ENCODE peak calls at places on chromosomes 13 and 19, in ten cellular contexts. U is AG04450, B is small intestine, G is endodermal cell, L is ascending aorta, E is astrocyte, Q is SK-N-SH, D is aorta, C is stomach, Z is tibial nerve. O is an unnamed sample. For H3K9me3, the result is how much of the 10 kb centered on the place peaks cover.

GRCh38 chr13:20411638-20412342 is 113.9 kb downstream of the CRYL1 start:
- DNase-seq in D (no peak), C (no peak), E (no peak), Z (no peak), B (no peak), Q (no peak), L (no peak), G (no peak), U (no peak), O (no peak)

GRCh38 chr13:113815151-113816058 is 48.5 kb downstream of the GAS6 start:
- DNase-seq in C (no peak), E (no peak), Z (peak), L (no peak), G (no peak), U (no peak), B (no peak), D (no peak), Q (no peak), O (no peak)

GRCh38 chr13:114099918-114100445 is 32.4 kb downstream of the RASA3 start:
- DNase-seq in Q (peak), E (peak), C (no peak), D (no peak), Z (no peak), G (peak), L (no peak), B (peak), U (no peak), O (no peak)

GRCh38 chr13:77034883-77035282 is 7.9 kb upstream of the FBXL3 start:
- DNase-seq in E (no peak), Z (no peak), D (no peak), G (no peak), L (no peak), B (no peak), Q (no peak), U (no peak), C (no peak), O (no peak)

GRCh38 chr13:22451345-22451744 is 729.4 kb upstream of the SGCG start:
- DNase-seq in E (no peak), C (no peak), D (no peak), Q (no peak), B (no peak), U (no peak), Z (peak), L (no peak), G (no peak), O (no peak)

GRCh38 chr13:84399320-84400085 is 517.2 kb upstream of the SLITRK1 start:
- DNase-seq in B (no peak), D (no peak), U (no peak), G (no peak), L (no peak), Z (no peak), C (no peak), Q (no peak), E (peak), O (no peak)

GRCh38 chr19:10936661-10937084 is 8.1 kb downstream of the TIMM29 start:
- DNase-seq in C (peak), L (no peak), E (peak), D (no peak), G (peak), B (peak), Z (peak), Q (peak), U (peak), O (no peak)

GRCh38 chr19:1206733-1207301 is 1.2 kb downstream of the STK11 start:
- DNase-seq in Z (no peak), B (peak), E (no peak), D (no peak), C (no peak), U (no peak), Q (no peak), L (no peak), G (peak), O (no peak)

GRCh38 chr19:18868380-18869230 is 27.4 kb downstream of the CERS1 start:
- DNase-seq in G (no peak), C (no peak), U (no peak), Q (no peak), B (no peak), Z (no peak), L (no peak), D (peak), E (no peak), O (no peak)

GRCh38 chr13:79989251-79989661 is 351.7 kb downstream of the SPRY2 start:
- DNase-seq in E (peak), Z (no peak), L (no peak), U (no peak), Q (no peak), C (no peak), G (no peak), D (no peak), B (peak), O (no peak)

GRCh38 chr19:49574206-49574755 is 6.1 kb downstream of the NOSIP start:
- DNase-seq in C (no peak), D (no peak), U (no peak), B (no peak), Q (no peak), E (no peak), G (no peak), L (no peak), Z (no peak), O (no peak)

GRCh38 chr19:54422136-54422535 is 6.9 kb downstream of the TTYH1 start:
- DNase-seq in G (peak), L (no peak), U (no peak), B (no peak), E (no peak), Q (no peak), D (no peak), C (no peak), Z (no peak), O (no peak)

GRCh38 chr13:106491928-106492327 is 43.5 kb downstream of the EFNB2 start:
- DNase-seq in U (no peak), D (no peak), C (no peak), E (no peak), G (no peak), Q (no peak), Z (no peak), B (no peak), L (no peak), O (no peak)

GRCh38 chr19:15680478-15680877 is 7.6 kb downstream of the CYP4F12 start:
- DNase-seq in Q (no peak), C (no peak), D (no peak), Z (no peak), L (no peak), E (no peak), B (no peak), G (no peak), U (no peak), O (no peak)

GRCh38 chr19:610071-610800 is 20.6 kb downstream of the HCN2 start:
- DNase-seq in C (peak), D (no peak), Z (no peak), Q (no peak), B (no peak), E (no peak), L (no peak), G (no peak), U (no peak), O (no peak)

GRCh38 chr19:18992696-18993095 is 40.6 kb downstream of the SUGP2 start:
- DNase-seq in E (no peak), Z (no peak), C (no peak), B (no peak), U (no peak), L (no peak), D (no peak), G (no peak), Q (no peak), O (no peak)

GRCh38 chr19:44530777-44531176 is 1.3 kb upstream of the CEACAM20 start:
- DNase-seq in L (no peak), Q (no peak), U (no peak), Z (no peak), E (peak), C (no peak), D (no peak), B (peak), G (no peak), O (no peak)

GRCh38 chr19:46785054-46785979 is 3.1 kb downstream of the SLC1A5 start:
- DNase-seq in D (no peak), Z (no peak), B (no peak), Q (no peak), C (no peak), L (no peak), E (no peak), U (no peak), G (no peak), O (no peak)

GRCh38 chr13:65090191-65090590 is 2139.9 kb downstream of the PCDH9 start:
- DNase-seq in G (no peak), U (no peak), Q (no peak), C (no peak), Z (no peak), E (peak), B (no peak), L (no peak), D (no peak), O (no peak)

GRCh38 chr19:54201172-54201701 is 579 bp downstream of the RPS9 start:
- DNase-seq in U (no peak), Z (no peak), G (no peak), E (no peak), C (no peak), Q (no peak), D (peak), L (no peak), B (no peak), O (no peak)

GRCh38 chr19:49064768-49065611 is at the start of gene NTF4:
- DNase-seq in U (no peak), L (no peak), C (peak), B (peak), G (peak), D (no peak), E (no peak), Q (peak), Z (no peak), O (no peak)

GRCh38 chr13:107035778-107036177 is 467.8 kb upstream of the ARGLU1 start:
- DNase-seq in L (no peak), E (peak), Q (no peak), G (no peak), Z (no peak), B (no peak), D (no peak), U (peak), C (no peak), O (no peak)

GRCh38 chr19:1409204-1410005 is 2.0 kb downstream of the DAZAP1 start:
- DNase-seq in Q (no peak), E (no peak), U (no peak), Z (no peak), D (no peak), L (no peak), C (no peak), G (no peak), B (no peak), O (no peak)

GRCh38 chr19:1744822-1745563 is 8.3 kb upstream of the ONECUT3 start:
- DNase-seq in E (no peak), L (no peak), D (no peak), Z (no peak), C (no peak), U (no peak), Q (no peak), B (no peak), G (no peak), O (no peak)

GRCh38 chr19:51796195-51796679 is 1.3 kb downstream of the FPR3 start:
- DNase-seq in D (no peak), Z (no peak), E (no peak), B (no peak), L (no peak), U (no peak), C (no peak), Q (no peak), G (no peak), O (no peak)

GRCh38 chr19:18469245-18470107 is 31.5 kb upstream of the ISYNA1 start:
- DNase-seq in Z (peak), B (peak), L (no peak), D (peak), E (no peak), U (no peak), C (peak), Q (peak), G (peak), O (peak)

GRCh38 chr19:45477713-45478453 is 10.1 kb downstream of the FOSB start:
- DNase-seq in B (no peak), Q (no peak), Z (no peak), L (no peak), C (no peak), U (no peak), G (no peak), D (peak), E (no peak), O (no peak)

GRCh38 chr19:6729573-6730152 is 7.7 kb downstream of the GPR108 start:
- DNase-seq in C (no peak), B (no peak), D (no peak), L (no peak), Q (peak), U (no peak), G (no peak), E (no peak), Z (no peak), O (no peak)

GRCh38 chr13:101706651-101707050 is 254.2 kb downstream of the ITGBL1 start:
- DNase-seq in Z (no peak), D (no peak), B (no peak), Q (no peak), E (peak), U (peak), G (no peak), C (no peak), L (no peak), O (no peak)

DNA sequence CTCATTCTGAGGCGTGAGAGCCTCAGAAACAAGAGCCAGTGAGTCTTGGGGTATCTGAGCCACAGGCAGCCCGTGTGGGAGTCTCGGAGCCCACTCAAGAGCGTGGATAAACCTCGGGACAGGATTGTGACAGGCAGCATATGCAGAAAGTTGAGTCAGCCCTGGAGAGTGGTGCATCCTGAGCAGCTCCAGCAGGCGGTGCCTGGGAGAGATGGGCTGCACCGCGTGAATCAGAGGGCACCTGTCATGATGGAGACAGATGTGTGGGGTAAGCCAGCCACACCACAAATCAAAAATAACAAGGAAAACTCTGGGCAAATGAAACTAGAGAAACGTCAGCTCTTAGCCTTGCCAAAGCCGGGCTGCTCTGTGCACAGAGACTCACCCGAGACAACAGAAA is 30.0 kb upstream of the POP4 start:
- DNase-seq in E (no peak), Z (no peak), C (no peak), L (no peak), G (no peak), Q (no peak), U (no peak), B (no peak), D (no peak), O (no peak)
- H3K9me3 ChIP-seq in E (under half), Z (under half), C (under half), L (under half), G (under half), Q (under half), U (under half), B (under half), D (under half), O (under half)

GRCh38 chr13:112686364-112686763 is 3.5 kb upstream of the ATP11A start:
- DNase-seq in E (no peak), C (no peak), Z (no peak), G (peak), D (peak), B (no peak), L (no peak), Q (no peak), U (no peak), O (no peak)
- H3K27ac ChIP-seq in E (no peak), C (no peak), Z (no peak), G (no peak), D (no peak), B (peak), L (no peak), Q (no peak), U (no peak), O (no peak)

GRCh38 chr19:57141699-57142098 is 3.3 kb downstream of the ZIM3 start:
- DNase-seq in U (no peak), B (no peak), L (no peak), D (no peak), C (no peak), E (no peak), G (no peak), Q (no peak), Z (no peak), O (no peak)

DNA sequence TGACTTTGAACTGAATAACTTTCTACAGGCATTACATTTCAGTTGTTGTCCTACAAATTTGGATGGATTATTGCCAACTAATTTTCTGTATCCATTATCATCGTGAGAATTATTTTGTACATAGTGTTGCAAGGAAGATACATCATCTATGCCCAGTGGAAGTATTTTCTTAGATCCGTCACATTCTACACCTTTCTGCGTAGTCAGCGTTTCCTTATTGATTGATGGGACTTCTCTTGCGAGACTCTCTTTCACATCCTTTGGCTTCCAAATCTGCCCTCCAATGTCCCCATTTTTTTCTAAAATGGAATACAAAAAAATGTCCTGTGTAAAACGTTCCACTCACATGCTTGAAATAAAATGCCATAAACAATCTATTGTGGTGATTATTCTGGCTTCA is 9.2 kb downstream of the ZIM3 start:
- DNase-seq in L (no peak), E (no peak), B (no peak), G (no peak), D (no peak), Z (no peak), U (no peak), Q (no peak), C (no peak), O (no peak)
- H3K9me3 ChIP-seq in L (under half), E (under half), B (under half), G (under half), D (under half), Z (under half), U (under half), Q (under half), C (under half), O (under half)

DNA sequence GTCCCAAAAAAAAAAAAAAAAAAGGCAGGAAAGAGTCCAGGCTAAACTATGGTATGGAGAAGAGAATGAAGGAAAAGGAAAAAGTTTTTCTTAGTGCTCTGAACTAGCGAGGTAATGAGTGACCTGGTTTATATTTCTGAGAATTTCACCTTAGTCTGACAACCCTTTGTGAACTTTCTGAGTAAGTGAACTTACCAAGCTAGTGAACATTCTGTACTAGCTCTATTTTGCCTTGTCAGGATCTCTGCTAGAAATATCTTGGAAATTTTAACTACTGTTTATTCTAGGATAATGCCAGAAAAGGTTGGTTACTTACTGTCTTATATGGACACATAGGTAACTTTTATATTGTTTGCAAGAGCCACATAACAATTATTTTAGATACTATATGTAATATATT is 4.4 kb downstream of the TRIM13 start:
- DNase-seq in E (no peak), Q (no peak), C (no peak), U (no peak), L (no peak), D (no peak), G (no peak), Z (no peak), B (no peak), O (no peak)
- H3K27ac ChIP-seq in E (no peak), Q (no peak), C (peak), U (no peak), L (peak), D (no peak), G (no peak), Z (no peak), B (no peak), O (no peak)

O was measured in CD4-positive, alpha-beta T cell.